ENCODE peak calls at places on chromosomes 6 and 20, in ten cellular contexts. F is T47D; O is activated naive CD4-positive, alpha-beta T cell treated with Interleukin-2 at 50 U/mL for 16 hours; Z is cardiac fibroblast; M is HEK293T; W is uterus; I is NCI-H524; D is stimulated activated CD8-positive, alpha-beta memory T cell treated with anti-CD3 and anti-CD28 coated beads, Interleukin-15, amount 100 ng/mL, for 48 hours; V is NCI-H146; K is GM12865. T is an unnamed sample.

GRCh38 chr6:53564401-53565065 is 19.6 kb upstream of the GCLC start:
- DNase-seq in F (no peak), O (no peak), Z (no peak), M (no peak), W (no peak), I (no peak), D (no peak), V (no peak), K (no peak), T (no peak)

GRCh38 chr6:135266675-135267074 is 85.6 kb downstream of the MYB start:
- DNase-seq in F (no peak), O (no peak), Z (no peak), M (no peak), W (no peak), I (no peak), D (no peak), V (peak), K (no peak), T (peak)

GRCh38 chr20:44614525-44614924 is 32.1 kb downstream of the PKIG start:
- DNase-seq in F (no peak), O (no peak), Z (no peak), M (no peak), W (no peak), I (no peak), D (no peak), V (no peak), K (no peak), T (no peak)

GRCh38 chr6:168908166-168908565 is 345.5 kb downstream of the THBS2 start:
- DNase-seq in F (no peak), O (no peak), Z (peak), M (no peak), W (no peak), I (no peak), D (no peak), V (no peak), K (no peak), T (no peak)

GRCh38 chr6:163648868-163649267 is 234.3 kb downstream of the QKI start:
- DNase-seq in F (no peak), O (no peak), Z (no peak), M (no peak), W (no peak), I (no peak), D (no peak), V (no peak), K (no peak), T (no peak)

GRCh38 chr6:97189767-97190166 is 93.2 kb downstream of the MMS22L start:
- DNase-seq in F (no peak), O (no peak), Z (peak), M (no peak), W (no peak), I (no peak), D (no peak), V (no peak), K (no peak), T (no peak)

GRCh38 chr6:149318581-149319286 is 1.2 kb downstream of the TAB2 start:
- DNase-seq in F (no peak), O (no peak), Z (peak), M (no peak), W (no peak), I (peak), D (no peak), V (peak), K (peak), T (no peak)

GRCh38 chr6:1608976-1609661 is 596 bp upstream of the FOXC1 start:
- DNase-seq in F (peak), O (no peak), Z (no peak), M (no peak), W (no peak), I (peak), D (no peak), V (peak), K (no peak), T (no peak)

GRCh38 chr6:135257641-135258405 is 76.7 kb downstream of the MYB start:
- DNase-seq in F (no peak), O (no peak), Z (peak), M (no peak), W (no peak), I (no peak), D (no peak), V (no peak), K (no peak), T (no peak)

GRCh38 chr6:21033095-21033494 is 498.8 kb downstream of the CDKAL1 start:
- DNase-seq in F (no peak), O (no peak), Z (no peak), M (no peak), W (no peak), I (no peak), D (no peak), V (no peak), K (no peak), T (no peak)

GRCh38 chr6:36368421-36368820 is 19.0 kb downstream of the ETV7 start:
- DNase-seq in F (no peak), O (no peak), Z (no peak), M (no peak), W (no peak), I (no peak), D (no peak), V (no peak), K (no peak), T (no peak)

GRCh38 chr6:131911951-131912350 is 39.2 kb downstream of the CCN2 start:
- DNase-seq in F (no peak), O (no peak), Z (peak), M (no peak), W (no peak), I (no peak), D (no peak), V (no peak), K (no peak), T (no peak)

GRCh38 chr6:149755300-149756260 is 6.0 kb downstream of the PCMT1 start:
- DNase-seq in F (peak), O (no peak), Z (no peak), M (no peak), W (no peak), I (no peak), D (no peak), V (no peak), K (peak), T (peak)

GRCh38 chr6:81562169-81562568 is 190.3 kb downstream of the TENT5A start:
- DNase-seq in F (no peak), O (no peak), Z (peak), M (peak), W (no peak), I (no peak), D (no peak), V (peak), K (no peak), T (no peak)

GRCh38 chr6:109139109-109139508 is 43.8 kb downstream of the CEP57L1 start:
- DNase-seq in F (no peak), O (no peak), Z (peak), M (no peak), W (no peak), I (no peak), D (no peak), V (no peak), K (no peak), T (no peak)

GRCh38 chr20:49346682-49347081 is 68.8 kb upstream of the ZNFX1 start:
- DNase-seq in F (peak), O (no peak), Z (no peak), M (no peak), W (no peak), I (no peak), D (no peak), V (no peak), K (no peak), T (no peak)

GRCh38 chr6:5294392-5295211 is 33.3 kb downstream of the FARS2 start:
- DNase-seq in F (no peak), O (no peak), Z (no peak), M (no peak), W (no peak), I (no peak), D (no peak), V (no peak), K (peak), T (no peak)

GRCh38 chr20:62159052-62159451 is 15.5 kb downstream of the SS18L1 start:
- DNase-seq in F (no peak), O (no peak), Z (no peak), M (no peak), W (no peak), I (no peak), D (no peak), V (no peak), K (no peak), T (no peak)

GRCh38 chr20:63695419-63696310 is 787 bp upstream of the TNFRSF6B start:
- DNase-seq in F (no peak), O (no peak), Z (no peak), M (no peak), W (peak), I (no peak), D (no peak), V (no peak), K (no peak), T (no peak)

GRCh38 chr6:33610779-33611421 is 10.2 kb upstream of the ITPR3 start:
- DNase-seq in F (no peak), O (no peak), Z (no peak), M (no peak), W (peak), I (no peak), D (no peak), V (no peak), K (no peak), T (no peak)

GRCh38 chr20:47774081-47774777 is 11.1 kb downstream of the SULF2 start:
- DNase-seq in F (no peak), O (no peak), Z (no peak), M (no peak), W (no peak), I (peak), D (no peak), V (no peak), K (no peak), T (no peak)

GRCh38 chr6:140644017-140644416 is 1269.6 kb upstream of the CITED2 start:
- DNase-seq in F (no peak), O (no peak), Z (no peak), M (no peak), W (no peak), I (no peak), D (no peak), V (no peak), K (no peak), T (no peak)

GRCh38 chr6:71181565-71181964 is 107.0 kb upstream of the OGFRL1 start:
- DNase-seq in F (peak), O (no peak), Z (peak), M (no peak), W (no peak), I (no peak), D (no peak), V (no peak), K (no peak), T (no peak)

GRCh38 chr20:59772931-59773913 is 160.2 kb downstream of the SYCP2 start:
- DNase-seq in F (peak), O (no peak), Z (no peak), M (no peak), W (no peak), I (no peak), D (no peak), V (no peak), K (no peak), T (no peak)

GRCh38 chr20:51695574-51696303 is 72.5 kb downstream of the ATP9A start:
- DNase-seq in F (no peak), O (peak), Z (peak), M (no peak), W (no peak), I (peak), D (no peak), V (no peak), K (no peak), T (no peak)

GRCh38 chr6:108779521-108779920 is 68.7 kb upstream of the ARMC2 start:
- DNase-seq in F (no peak), O (no peak), Z (peak), M (no peak), W (no peak), I (no peak), D (no peak), V (no peak), K (no peak), T (no peak)

GRCh38 chr6:152146385-152146784 is 338.9 kb downstream of the ESR1 start:
- DNase-seq in F (no peak), O (no peak), Z (peak), M (no peak), W (no peak), I (no peak), D (no peak), V (no peak), K (no peak), T (no peak)

GRCh38 chr6:27375613-27376079 is 12.9 kb upstream of the ZNF391 start:
- DNase-seq in F (peak), O (no peak), Z (peak), M (no peak), W (no peak), I (peak), D (no peak), V (no peak), K (no peak), T (no peak)

GRCh38 chr20:58216334-58216733 is 12.1 kb downstream of the ANKRD60 start:
- DNase-seq in F (no peak), O (no peak), Z (peak), M (no peak), W (no peak), I (no peak), D (no peak), V (no peak), K (no peak), T (no peak)